ENCODE peak calls at places on chromosomes 4 and X, in four cellular contexts. C, F, T and Y are unnamed samples.

GRCh38 chrX:119790977-119791436 is 423 bp downstream of the RPL39 start:
- DNase-seq in T (no peak), C (peak), F (peak), Y (no peak)

GRCh38 chr4:105966046-105966445 is 70.8 kb downstream of the NPNT start:
- DNase-seq in T (peak), C (peak), F (peak), Y (peak)

GRCh38 chr4:152679414-152680281 is at the start of gene TMEM154:
- DNase-seq in F (peak), C (peak), T (peak), Y (no peak)

GRCh38 chr4:123415977-123416376 is 19.4 kb downstream of the SPRY1 start:
- DNase-seq in C (peak), T (no peak), F (peak), Y (no peak)

GRCh38 chrX:110794601-110795000 is 1.0 kb downstream of the CHRDL1 start:
- DNase-seq in T (no peak), F (no peak), C (no peak), Y (no peak)

GRCh38 chr4:123555500-123556273 is 159.1 kb downstream of the SPRY1 start:
- DNase-seq in C (peak), F (peak), T (peak), Y (peak)

GRCh38 chr4:34323549-34324325 is 1920.6 kb downstream of the ARAP2 start:
- DNase-seq in F (no peak), T (no peak), C (peak), Y (no peak)

GRCh38 chrX:72461766-72462165 is 110.9 kb downstream of the HDAC8 start:
- DNase-seq in F (no peak), T (no peak), C (no peak), Y (peak)

GRCh38 chrX:120726294-120726693 is 96.4 kb upstream of the C1GALT1C1 start:
- DNase-seq in C (no peak), F (no peak), T (no peak), Y (no peak)

GRCh38 chr4:112348488-112349158 is 51.5 kb downstream of the ALPK1 start:
- DNase-seq in T (no peak), C (peak), F (peak), Y (no peak)

GRCh38 chr4:186722856-186723206 is 825 bp downstream of the FAT1 start:
- DNase-seq in C (no peak), T (no peak), F (no peak), Y (no peak)

GRCh38 chrX:69262036-69262905 is 97.0 kb upstream of the PJA1 start:
- DNase-seq in C (no peak), F (peak), T (no peak), Y (no peak)

GRCh38 chr4:8352368-8353157 is 83.0 kb downstream of the HTRA3 start:
- DNase-seq in C (no peak), F (no peak), T (no peak), Y (no peak)

GRCh38 chr4:7771541-7772507 is 167.8 kb downstream of the AFAP1 start:
- DNase-seq in C (no peak), T (no peak), F (no peak), Y (no peak)

GRCh38 chrX:131634900-131635299 is 91.0 kb downstream of the OR13H1 start:
- DNase-seq in C (no peak), T (no peak), F (no peak), Y (no peak)

GRCh38 chr4:142473960-142474338 is 372.2 kb downstream of the INPP4B start:
- DNase-seq in F (no peak), C (no peak), T (no peak), Y (no peak)

GRCh38 chr4:110515676-110516075 is 39.7 kb downstream of the ENPEP start:
- DNase-seq in T (no peak), F (peak), C (no peak), Y (no peak)

GRCh38 chr4:186534056-186534455 is 21.3 kb downstream of the MTNR1A start:
- DNase-seq in C (no peak), T (no peak), F (no peak), Y (no peak)

GRCh38 chrX:5080812-5081211 is 1147.9 kb downstream of the NLGN4X start:
- DNase-seq in F (no peak), T (no peak), C (peak), Y (no peak)

GRCh38 chr4:102343964-102344519 is 1.2 kb downstream of the SLC39A8 start:
- DNase-seq in T (peak), C (peak), F (no peak), Y (no peak)

GRCh38 chr4:31045724-31046318 is 325.7 kb downstream of the PCDH7 start:
- DNase-seq in T (peak), C (peak), F (peak), Y (peak)

GRCh38 chr4:127521463-127521862 is 111.3 kb upstream of the INTU start:
- DNase-seq in F (no peak), C (peak), T (no peak), Y (no peak)

GRCh38 chrX:140509468-140510305 is 4.8 kb upstream of the SOX3 start:
- DNase-seq in T (no peak), C (no peak), F (no peak), Y (no peak)

GRCh38 chrX:132033166-132033565 is 10.1 kb downstream of the STK26 start:
- DNase-seq in T (no peak), F (no peak), C (no peak), Y (no peak)

GRCh38 chr4:67106846-67107467 is 438.3 kb downstream of the CENPC start:
- DNase-seq in C (no peak), T (no peak), F (no peak), Y (peak)

GRCh38 chr4:148441624-148441985 is 609 bp downstream of the NR3C2 start:
- DNase-seq in F (no peak), C (peak), T (no peak), Y (no peak)

GRCh38 chr4:48570646-48571220 is 80.7 kb downstream of the ZAR1 start:
- DNase-seq in C (peak), T (no peak), F (no peak), Y (no peak)

GRCh38 chr4:104967034-104967401 is 179.7 kb upstream of the TET2 start:
- DNase-seq in T (no peak), F (no peak), C (no peak), Y (no peak)

GRCh38 chr4:7635435-7635834 is 200.7 kb upstream of the PSAPL1 start:
- DNase-seq in F (no peak), C (no peak), T (no peak), Y (no peak)

GRCh38 chr4:183908284-183908683 is 3.2 kb downstream of the STOX2 start:
- DNase-seq in T (no peak), F (no peak), C (no peak), Y (no peak)

GRCh38 chr4:20017439-20017838 is 234.3 kb upstream of the SLIT2 start:
- DNase-seq in T (no peak), C (peak), F (no peak), Y (no peak)

GRCh38 chr4:185811509-185812364 is at the start of gene SORBS2:
- DNase-seq in F (no peak), T (peak), C (peak), Y (peak)

GRCh38 chr4:26992657-26993361 is 132.2 kb downstream of the STIM2 start:
- DNase-seq in F (peak), C (peak), T (peak), Y (no peak)

GRCh38 chr4:152659806-152660205 is 20.0 kb downstream of the TMEM154 start:
- DNase-seq in T (no peak), C (no peak), F (no peak), Y (no peak)

GRCh38 chr4:143294310-143294709 is 42.4 kb upstream of the GAB1 start:
- DNase-seq in C (peak), F (no peak), T (no peak), Y (no peak)

GRCh38 chr4:5784960-5785611 is 74.1 kb downstream of the EVC start:
- DNase-seq in F (no peak), T (no peak), C (peak), Y (no peak)